ENCODE peak calls at places on chromosomes 3 and 15, in eight cellular contexts. One of them, this sample, is unnamed.

GRCh38 chr15:72857331-72858065 is 73.9 kb upstream of the ADPGK start:
- DNase-seq in NCI-H1417: no peak
- DNase-seq in NCI-H1436: no peak
- DNase-seq in COR-L47: no peak
- DNase-seq in NCI-H2081: no peak
- DNase-seq in SW480: no peak
- DNase-seq in PC-3: no peak
- DNase-seq in NCI-H460: no peak
- DNase-seq in this sample: no peak

GRCh38 chr3:128301186-128302023 is 148.1 kb downstream of the EEFSEC start:
- DNase-seq in NCI-H1417: no peak
- DNase-seq in NCI-H1436: no peak
- DNase-seq in COR-L47: no peak
- DNase-seq in NCI-H2081: no peak
- DNase-seq in SW480: no peak
- DNase-seq in PC-3: no peak
- DNase-seq in NCI-H460: no peak
- DNase-seq in this sample: no peak

GRCh38 chr3:28376424-28376823 is 27.8 kb upstream of the AZI2 start:
- DNase-seq in NCI-H1417: no peak
- DNase-seq in NCI-H1436: no peak
- DNase-seq in COR-L47: no peak
- DNase-seq in NCI-H2081: no peak
- DNase-seq in SW480: no peak
- DNase-seq in PC-3: no peak
- DNase-seq in NCI-H460: no peak
- DNase-seq in this sample: no peak

GRCh38 chr15:43521419-43521818 is 4.0 kb downstream of the MAP1A start:
- DNase-seq in NCI-H1417: no peak
- DNase-seq in NCI-H1436: no peak
- DNase-seq in COR-L47: no peak
- DNase-seq in NCI-H2081: no peak
- DNase-seq in SW480: no peak
- DNase-seq in PC-3: no peak
- DNase-seq in NCI-H460: no peak
- DNase-seq in this sample: no peak

GRCh38 chr3:77411990-77412389 is 372.1 kb downstream of the ROBO2 start:
- DNase-seq in NCI-H1417: peak; percentile 4
- DNase-seq in NCI-H1436: no peak
- DNase-seq in COR-L47: no peak
- DNase-seq in NCI-H2081: no peak
- DNase-seq in SW480: no peak
- DNase-seq in PC-3: peak; percentile 50
- DNase-seq in NCI-H460: no peak
- DNase-seq in this sample: no peak

GRCh38 chr3:64355473-64355872 is 130.2 kb upstream of the PRICKLE2 start:
- DNase-seq in NCI-H1417: no peak
- DNase-seq in NCI-H1436: no peak
- DNase-seq in COR-L47: no peak
- DNase-seq in NCI-H2081: no peak
- DNase-seq in SW480: no peak
- DNase-seq in PC-3: peak; percentile 10
- DNase-seq in NCI-H460: no peak
- DNase-seq in this sample: no peak

GRCh38 chr3:16399473-16399872 is 114.0 kb downstream of the RFTN1 start:
- DNase-seq in NCI-H1417: no peak
- DNase-seq in NCI-H1436: no peak
- DNase-seq in COR-L47: no peak
- DNase-seq in NCI-H2081: no peak
- DNase-seq in SW480: no peak
- DNase-seq in PC-3: peak; percentile 50
- DNase-seq in NCI-H460: no peak
- DNase-seq in this sample: no peak

GRCh38 chr3:89300976-89301375 is 193.6 kb downstream of the EPHA3 start:
- DNase-seq in NCI-H1417: no peak
- DNase-seq in NCI-H1436: no peak
- DNase-seq in COR-L47: no peak
- DNase-seq in NCI-H2081: no peak
- DNase-seq in SW480: no peak
- DNase-seq in PC-3: peak; percentile 28
- DNase-seq in NCI-H460: no peak
- DNase-seq in this sample: no peak

GRCh38 chr3:45205126-45205525 is 21.0 kb downstream of the TMEM158 start:
- DNase-seq in NCI-H1417: no peak
- DNase-seq in NCI-H1436: no peak
- DNase-seq in COR-L47: no peak
- DNase-seq in NCI-H2081: no peak
- DNase-seq in SW480: no peak
- DNase-seq in PC-3: no peak
- DNase-seq in NCI-H460: no peak
- DNase-seq in this sample: no peak

GRCh38 chr3:48695113-48695753 is 9.5 kb upstream of the NCKIPSD start:
- DNase-seq in NCI-H1417: no peak
- DNase-seq in NCI-H1436: no peak
- DNase-seq in COR-L47: no peak
- DNase-seq in NCI-H2081: no peak
- DNase-seq in SW480: peak; percentile 23
- DNase-seq in PC-3: no peak
- DNase-seq in NCI-H460: no peak
- DNase-seq in this sample: no peak

GRCh38 chr15:95134306-95135100 is 903.1 kb downstream of the MCTP2 start:
- DNase-seq in NCI-H1417: no peak
- DNase-seq in NCI-H1436: no peak
- DNase-seq in COR-L47: no peak
- DNase-seq in NCI-H2081: no peak
- DNase-seq in SW480: no peak
- DNase-seq in PC-3: no peak
- DNase-seq in NCI-H460: no peak
- DNase-seq in this sample: no peak

GRCh38 chr3:101827211-101828174 is 21.8 kb upstream of the NFKBIZ start:
- DNase-seq in NCI-H1417: no peak
- DNase-seq in NCI-H1436: peak; percentile 54
- DNase-seq in COR-L47: peak; percentile 68
- DNase-seq in NCI-H2081: peak; percentile 52
- DNase-seq in SW480: peak; percentile 79
- DNase-seq in PC-3: peak; percentile 65
- DNase-seq in NCI-H460: no peak
- DNase-seq in this sample: peak; percentile 94

GRCh38 chr3:129556358-129556695 is 13.4 kb downstream of the H1-8 start:
- DNase-seq in NCI-H1417: no peak
- DNase-seq in NCI-H1436: no peak
- DNase-seq in COR-L47: no peak
- DNase-seq in NCI-H2081: no peak
- DNase-seq in SW480: no peak
- DNase-seq in PC-3: no peak
- DNase-seq in NCI-H460: no peak
- DNase-seq in this sample: no peak

GRCh38 chr3:181710581-181711255 is 1.0 kb upstream of the SOX2 start:
- DNase-seq in NCI-H1417: peak; percentile 90
- DNase-seq in NCI-H1436: peak; percentile 73
- DNase-seq in COR-L47: no peak
- DNase-seq in NCI-H2081: peak; percentile 80
- DNase-seq in SW480: peak; percentile 15
- DNase-seq in PC-3: no peak
- DNase-seq in NCI-H460: no peak
- DNase-seq in this sample: no peak

GRCh38 chr3:195080571-195081141 is 190.3 kb downstream of the XXYLT1 start:
- DNase-seq in NCI-H1417: no peak
- DNase-seq in NCI-H1436: peak; percentile 70
- DNase-seq in COR-L47: peak; percentile 86
- DNase-seq in NCI-H2081: peak; percentile 42
- DNase-seq in SW480: peak; percentile 78
- DNase-seq in PC-3: no peak
- DNase-seq in NCI-H460: no peak
- DNase-seq in this sample: no peak

GRCh38 chr3:189160519-189161309 is 11.1 kb upstream of the TPRG1 start:
- DNase-seq in NCI-H1417: no peak
- DNase-seq in NCI-H1436: no peak
- DNase-seq in COR-L47: no peak
- DNase-seq in NCI-H2081: no peak
- DNase-seq in SW480: peak; percentile 51
- DNase-seq in PC-3: peak; percentile 46
- DNase-seq in NCI-H460: no peak
- DNase-seq in this sample: no peak

This sample was measured in GM12864.